ENCODE peak calls at places on chromosomes 6 and 20, in five cellular contexts. V, C, H, Y and U are unnamed samples.

GRCh38 chr6:89411019-89411268 is 1.1 kb downstream of the RRAGD start:
- DNase-seq in H (no peak), Y (peak), V (no peak), C (no peak), U (no peak)

GRCh38 chr6:168956141-168956838 is 297.4 kb downstream of the THBS2 start:
- DNase-seq in H (no peak), Y (no peak), C (no peak), V (no peak), U (no peak)

GRCh38 chr6:1858191-1858590 is 248.5 kb downstream of the FOXC1 start:
- DNase-seq in H (no peak), V (no peak), Y (no peak), C (no peak), U (no peak)

GRCh38 chr20:37336369-37337207 is 9.4 kb upstream of the SRC start:
- DNase-seq in V (no peak), Y (peak), H (peak), C (peak), U (no peak)

GRCh38 chr6:18119236-18119635 is 3.2 kb downstream of the NHLRC1 start:
- DNase-seq in V (no peak), C (no peak), H (no peak), Y (no peak), U (no peak)

GRCh38 chr6:125746731-125747588 is 2.5 kb upstream of the HEY2 start:
- DNase-seq in C (peak), V (peak), Y (no peak), H (no peak), U (peak)

GRCh38 chr6:52840763-52841585 is at the start of gene GSTA5:
- DNase-seq in H (no peak), C (no peak), V (no peak), Y (no peak), U (no peak)

GRCh38 chr6:53309059-53309896 is 39.5 kb downstream of the ELOVL5 start:
- DNase-seq in H (peak), Y (peak), C (peak), V (peak), U (no peak)

GRCh38 chr20:24633026-24633425 is 163.6 kb downstream of the SYNDIG1 start:
- DNase-seq in C (no peak), V (no peak), H (no peak), Y (no peak), U (no peak)
- TF ChIP-seq FOXM1 in C (no peak), V (no peak), H (no peak), Y (no peak), U (no peak)

GRCh38 chr6:121222656-121223055 is 111.6 kb downstream of the TBC1D32 start:
- DNase-seq in H (no peak), C (no peak), V (no peak), Y (no peak), U (no peak)
- TF ChIP-seq FOXM1 in H (no peak), C (no peak), V (no peak), Y (no peak), U (no peak)

DNA sequence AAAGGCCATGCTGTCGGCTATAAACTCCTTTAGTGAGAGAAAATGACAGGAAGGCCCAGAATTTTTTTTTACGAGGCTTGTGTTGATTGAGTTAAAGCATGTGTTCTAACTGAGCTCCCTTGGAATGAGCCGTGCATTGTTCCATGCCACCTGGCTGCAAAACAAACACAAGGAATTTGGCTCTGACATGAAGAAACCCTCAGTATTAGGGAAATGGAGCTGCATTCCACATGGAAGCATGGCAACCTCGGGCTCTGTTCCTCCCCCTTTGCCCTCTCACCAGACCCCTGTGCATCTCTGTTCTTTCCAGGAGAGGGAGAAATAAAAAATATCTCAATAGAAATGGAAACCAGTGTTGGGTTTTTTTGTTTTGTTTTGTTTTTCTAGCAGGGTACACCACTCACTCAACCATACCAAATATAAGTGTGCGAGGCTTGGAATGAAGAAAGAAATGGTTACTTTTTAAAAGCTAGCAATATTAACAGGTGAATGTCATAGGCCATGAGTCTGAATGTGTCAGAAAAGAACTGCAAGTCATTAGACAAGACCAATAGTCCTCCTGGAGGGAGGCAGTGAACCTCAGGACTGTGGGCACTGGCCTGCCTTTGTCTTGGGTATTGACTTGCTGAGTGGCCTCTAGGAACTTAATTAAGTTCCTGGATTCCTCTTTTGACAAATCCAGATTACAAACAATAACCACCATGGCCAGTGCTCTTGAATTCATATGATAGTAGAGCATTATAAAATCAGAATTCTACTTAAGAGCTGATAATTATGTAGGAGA is 935.1 kb downstream of the KIF16B start:
- DNase-seq in H (no peak), Y (no peak), C (no peak), V (no peak), U (no peak)
- TF ChIP-seq FOXM1 in H (no peak), Y (no peak), C (no peak), V (no peak), U (no peak)

GRCh38 chr6:42212442-42212841 is 5.2 kb downstream of the MRPS10 start:
- DNase-seq in H (no peak), V (no peak), C (no peak), Y (no peak), U (no peak)

GRCh38 chr6:42211726-42212125 is 5.9 kb downstream of the MRPS10 start:
- DNase-seq in H (no peak), V (no peak), C (no peak), Y (no peak), U (no peak)

GRCh38 chr6:42204768-42205282 is 10.1 kb upstream of the GUCA1B start:
- DNase-seq in Y (no peak), H (no peak), V (no peak), C (no peak), U (no peak)

DNA sequence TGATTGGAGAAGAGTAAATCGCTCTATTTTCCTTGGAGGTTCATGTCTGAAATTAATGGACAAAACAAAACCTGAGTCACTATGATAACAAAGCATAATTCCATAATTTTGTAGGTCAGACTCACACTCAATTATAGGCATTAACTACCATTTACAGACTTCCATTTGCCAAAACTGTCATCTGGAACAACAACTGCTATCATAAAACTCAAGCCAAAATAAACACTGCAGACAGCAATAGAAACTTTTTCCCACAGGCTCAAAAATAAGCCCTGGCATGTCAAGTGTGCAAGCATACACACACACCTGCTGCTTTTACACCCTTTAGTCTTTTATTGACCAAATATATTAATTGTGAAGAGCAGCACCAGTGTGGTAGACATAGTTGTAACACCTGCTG is 7.1 kb downstream of the MRPS10 start:
- DNase-seq in H (no peak), C (no peak), V (no peak), Y (no peak), U (no peak)
- TF ChIP-seq FOXM1 in H (no peak), C (no peak), V (no peak), Y (no peak), U (no peak)

GRCh38 chr20:51611625-51611890 is 69.0 kb upstream of the NFATC2 start:
- DNase-seq in H (no peak), C (no peak), Y (no peak), V (no peak), U (no peak)
- TF ChIP-seq FOXM1 in H (no peak), C (no peak), Y (no peak), V (no peak), U (no peak)

GRCh38 chr6:33147807-33148666 is 44.2 kb downstream of the COL11A2 start:
- DNase-seq in V (peak), C (peak), H (no peak), Y (peak), U (peak)
- TF ChIP-seq FOXM1 in V (no peak), C (no peak), H (peak), Y (no peak), U (no peak)

DNA sequence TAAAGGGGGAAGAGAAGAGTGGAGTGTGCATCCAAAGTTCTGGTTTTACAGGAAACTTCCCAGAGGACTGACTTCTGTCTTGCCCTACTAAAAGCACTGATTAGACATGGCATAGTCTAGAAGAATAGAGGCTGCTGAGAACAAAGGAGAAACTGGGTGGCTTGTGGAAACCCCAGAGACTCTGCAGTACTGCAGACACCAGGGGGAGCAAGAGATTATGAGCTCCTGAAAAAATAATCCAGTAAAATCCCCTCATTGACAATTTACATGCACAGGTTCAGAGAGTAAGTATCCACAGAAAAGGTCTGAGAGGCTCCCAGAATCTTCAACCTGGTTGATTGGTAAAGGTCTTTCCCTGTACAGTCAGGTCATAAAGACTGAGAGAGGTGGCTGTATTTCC is 48.7 kb upstream of the CLVS2 start:
- DNase-seq in C (peak), Y (peak), H (no peak), V (no peak), U (peak)
- TF ChIP-seq FOXM1 in C (no peak), Y (no peak), H (no peak), V (no peak), U (no peak)

DNA sequence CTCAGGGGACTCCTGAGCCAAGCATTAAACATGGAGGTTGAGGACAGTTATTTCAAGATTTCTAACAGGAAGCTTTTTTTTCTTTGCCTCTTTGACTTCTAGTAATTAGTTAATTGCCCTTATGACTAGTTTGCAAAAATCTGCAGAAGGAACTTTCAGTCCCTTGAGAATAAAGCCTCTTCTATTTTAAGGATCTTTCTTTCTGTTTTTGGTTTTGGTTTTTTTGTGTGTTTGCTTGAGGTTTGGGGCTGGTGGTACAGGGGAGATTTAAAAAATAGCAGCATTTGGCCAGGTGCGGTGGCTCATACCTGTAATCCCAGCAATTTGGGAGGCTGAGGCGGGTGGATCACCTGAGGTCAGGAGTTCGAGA is 259.3 kb downstream of the BMP7 start:
- DNase-seq in Y (no peak), H (peak), V (no peak), C (no peak), U (no peak)
- TF ChIP-seq FOXM1 in Y (no peak), H (no peak), V (no peak), C (no peak), U (no peak)

DNA sequence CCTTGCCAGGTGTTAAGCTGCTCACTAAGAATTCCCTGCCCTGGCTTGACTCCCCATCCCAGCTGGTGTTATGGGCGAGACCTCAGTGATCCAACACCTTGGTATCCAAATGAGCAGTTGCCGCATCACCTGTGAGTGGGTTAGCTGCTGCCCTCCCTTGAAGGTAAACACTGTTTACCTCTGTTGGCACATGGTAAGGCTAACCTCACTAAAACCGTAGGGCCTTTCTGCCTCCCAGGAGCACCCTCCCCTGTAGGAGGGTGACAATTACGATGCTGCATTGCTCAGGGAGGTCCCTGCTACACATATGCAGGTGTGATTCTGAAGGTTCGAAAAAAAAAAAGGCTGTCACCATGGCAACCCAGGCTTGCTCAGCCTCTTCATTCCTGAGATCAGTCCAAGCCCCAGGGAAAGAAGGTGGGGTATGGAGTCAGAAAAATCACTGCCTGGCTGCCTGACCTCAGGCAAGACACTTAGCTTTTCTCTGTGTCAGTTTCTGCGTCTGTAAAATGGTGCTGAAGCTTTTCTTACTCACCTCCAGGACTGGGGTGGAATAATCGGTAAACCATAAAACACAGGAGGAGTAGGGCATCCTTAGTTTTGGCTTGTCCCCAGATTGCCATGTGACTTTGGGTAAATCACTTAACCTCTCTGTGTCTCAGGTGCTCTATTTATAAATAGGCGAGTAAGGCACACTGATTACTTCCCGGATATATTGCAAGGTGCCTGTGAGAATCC is 19.6 kb downstream of the PNPLA1 start:
- DNase-seq in V (no peak), Y (no peak), H (no peak), C (no peak), U (no peak)
- TF ChIP-seq FOXM1 in V (no peak), Y (no peak), H (no peak), C (no peak), U (no peak)

GRCh38 chr6:150289454-150290071 is 79.2 kb upstream of the IYD start:
- DNase-seq in H (no peak), V (no peak), Y (no peak), C (no peak), U (no peak)

GRCh38 chr6:150290429-150290828 is 78.4 kb upstream of the IYD start:
- DNase-seq in C (no peak), H (no peak), V (no peak), Y (no peak), U (no peak)

GRCh38 chr6:150288456-150288855 is 80.4 kb upstream of the IYD start:
- DNase-seq in C (no peak), V (no peak), Y (no peak), H (no peak), U (no peak)

GRCh38 chr6:150282806-150283205 is 86.0 kb upstream of the IYD start:
- DNase-seq in V (no peak), Y (no peak), H (no peak), C (no peak), U (no peak)

GRCh38 chr6:150286919-150287318 is 81.9 kb upstream of the IYD start:
- DNase-seq in C (no peak), H (no peak), V (no peak), Y (no peak), U (no peak)
- TF ChIP-seq FOXM1 in C (no peak), H (no peak), V (no peak), Y (no peak), U (no peak)